ENCODE peak calls at places on chromosomes 13 and 19, in five cellular contexts. A is fibroblast of lung; R is effector memory CD4-positive, alpha-beta T cell; U is brain microvascular endothelial cell; H is CD4-positive, alpha-beta memory T cell. L is an unnamed sample.

GRCh38 chr13:45297456-45298205 is 43.4 kb downstream of the TPT1 start:
- DNase-seq in A (no peak), R (no peak), U (no peak), H (peak; percentile 56), L (no peak)

GRCh38 chr19:12943437-12944044 is 2.1 kb upstream of the RAD23A start:
- DNase-seq in A (no peak), R (no peak), U (no peak), H (no peak), L (no peak)

GRCh38 chr19:45613926-45614725 is 12.1 kb upstream of the GPR4 start:
- DNase-seq in A (peak; percentile 91), R (no peak), U (peak; percentile 89), H (peak; percentile 19), L (no peak)

GRCh38 chr13:27607125-27607524 is 13.2 kb downstream of the LNX2 start:
- DNase-seq in A (peak; percentile 85), R (no peak), U (peak; percentile 89), H (no peak), L (no peak)

GRCh38 chr13:33146843-33147611 is 130.8 kb downstream of the KL start:
- DNase-seq in A (no peak), R (no peak), U (no peak), H (no peak), L (no peak)

GRCh38 chr19:18848860-18849661 is 17.3 kb downstream of the UPF1 start:
- DNase-seq in A (no peak), R (no peak), U (peak; percentile 30), H (no peak), L (peak; percentile 53)

GRCh38 chr13:76934671-76935070 is 13.6 kb upstream of the ACOD1 start:
- DNase-seq in A (no peak), R (no peak), U (no peak), H (no peak), L (no peak)

GRCh38 chr13:48853381-48854102 is 122.2 kb upstream of the FNDC3A start:
- DNase-seq in A (peak; percentile 24), R (no peak), U (peak; percentile 85), H (no peak), L (no peak)

GRCh38 chr13:21785990-21786389 is 115.1 kb downstream of the FGF9 start:
- DNase-seq in A (no peak), R (no peak), U (no peak), H (no peak), L (no peak)

GRCh38 chr19:5665781-5666513 is 14.4 kb downstream of the MICOS13 start:
- DNase-seq in A (peak; percentile 58), R (no peak), U (peak; percentile 74), H (no peak), L (no peak)

GRCh38 chr19:46606681-46607440 is 5.7 kb downstream of the CALM3 start:
- DNase-seq in A (no peak), R (no peak), U (no peak), H (no peak), L (no peak)

GRCh38 chr13:63327584-63327983 is 1911.9 kb upstream of the PCDH20 start:
- DNase-seq in A (no peak), R (no peak), U (no peak), H (no peak), L (no peak)

GRCh38 chr13:60620611-60621395 is 223.8 kb downstream of the TDRD3 start:
- DNase-seq in A (peak; percentile 65), R (no peak), U (no peak), H (no peak), L (no peak)

GRCh38 chr13:79626924-79627323 is 146.0 kb downstream of the NDFIP2 start:
- DNase-seq in A (peak; percentile 38), R (no peak), U (no peak), H (no peak), L (no peak)

GRCh38 chr13:94711561-94712286 is 621 bp downstream of the SOX21 start:
- DNase-seq in A (peak; percentile 42), R (no peak), U (no peak), H (no peak), L (no peak)

GRCh38 chr13:60019119-60019993 is 144.4 kb downstream of the DIAPH3 start:
- DNase-seq in A (peak; percentile 8), R (no peak), U (no peak), H (no peak), L (no peak)

GRCh38 chr19:46746281-46746965 is at the start of gene STRN4:
- DNase-seq in A (peak; percentile 43), R (peak; percentile 30), U (no peak), H (peak; percentile 53), L (no peak)

GRCh38 chr13:71034018-71034417 is 833.0 kb downstream of the DACH1 start:
- DNase-seq in A (no peak), R (no peak), U (no peak), H (no peak), L (no peak)

GRCh38 chr19:39078436-39079200 is 5.5 kb upstream of the ACP7 start:
- DNase-seq in A (peak; percentile 99), R (no peak), U (peak; percentile 94), H (no peak), L (no peak)

GRCh38 chr13:77595166-77595810 is 59.8 kb downstream of the SCEL start:
- DNase-seq in A (no peak), R (no peak), U (no peak), H (no peak), L (no peak)

GRCh38 chr13:68030152-68030809 is 800.1 kb upstream of the PCDH9 start:
- DNase-seq in A (no peak), R (no peak), U (no peak), H (no peak), L (no peak)

GRCh38 chr19:10142701-10143375 is 23.1 kb upstream of the EIF3G start:
- DNase-seq in A (no peak), R (peak; percentile 23), U (no peak), H (peak; percentile 82), L (no peak)

GRCh38 chr19:10143700-10144099 is 24.0 kb upstream of the EIF3G start:
- DNase-seq in A (no peak), R (no peak), U (no peak), H (peak; percentile 12), L (no peak)

GRCh38 chr19:10141973-10142372 is 22.3 kb upstream of the EIF3G start:
- DNase-seq in A (no peak), R (no peak), U (no peak), H (no peak), L (no peak)

GRCh38 chr19:10146142-10146541 is 26.4 kb upstream of the EIF3G start:
- DNase-seq in A (no peak), R (no peak), U (no peak), H (no peak), L (no peak)

GRCh38 chr19:10145031-10145430 is 25.3 kb upstream of the EIF3G start:
- DNase-seq in A (no peak), R (no peak), U (no peak), H (no peak), L (no peak)
- H3K27ac ChIP-seq in A (no peak overlapping the region), R (peak overlapping the region; percentile 35), U (no peak overlapping the region), H (peak overlapping the region; percentile 66), L (no peak overlapping the region)

GRCh38 chr19:57302727-57303401 is 17.4 kb upstream of the ZNF543 start:
- DNase-seq in A (peak; percentile 73), R (no peak), U (no peak), H (no peak), L (no peak)
- H3K27ac ChIP-seq in A (peak overlapping the region; percentile 75), R (no peak overlapping the region), U (no peak overlapping the region), H (no peak overlapping the region), L (no peak overlapping the region)

GRCh38 chr19:3179739-3180293 is 1.2 kb downstream of the S1PR4 start:
- DNase-seq in A (no peak), R (no peak), U (no peak), H (no peak), L (no peak)
- H3K27ac ChIP-seq in A (no peak overlapping the region), R (peak overlapping the region; percentile 85), U (no peak overlapping the region), H (peak overlapping the region; percentile 86), L (no peak overlapping the region)

GRCh38 chr13:113616991-113617749 is 32.6 kb downstream of the TFDP1 start:
- DNase-seq in A (peak; percentile 73), R (no peak), U (peak; percentile 52), H (no peak), L (no peak)
- H3K27ac ChIP-seq in A (no peak overlapping the region), R (no peak overlapping the region), U (peak overlapping the region; percentile 29), H (no peak overlapping the region), L (no peak overlapping the region)

DNA sequence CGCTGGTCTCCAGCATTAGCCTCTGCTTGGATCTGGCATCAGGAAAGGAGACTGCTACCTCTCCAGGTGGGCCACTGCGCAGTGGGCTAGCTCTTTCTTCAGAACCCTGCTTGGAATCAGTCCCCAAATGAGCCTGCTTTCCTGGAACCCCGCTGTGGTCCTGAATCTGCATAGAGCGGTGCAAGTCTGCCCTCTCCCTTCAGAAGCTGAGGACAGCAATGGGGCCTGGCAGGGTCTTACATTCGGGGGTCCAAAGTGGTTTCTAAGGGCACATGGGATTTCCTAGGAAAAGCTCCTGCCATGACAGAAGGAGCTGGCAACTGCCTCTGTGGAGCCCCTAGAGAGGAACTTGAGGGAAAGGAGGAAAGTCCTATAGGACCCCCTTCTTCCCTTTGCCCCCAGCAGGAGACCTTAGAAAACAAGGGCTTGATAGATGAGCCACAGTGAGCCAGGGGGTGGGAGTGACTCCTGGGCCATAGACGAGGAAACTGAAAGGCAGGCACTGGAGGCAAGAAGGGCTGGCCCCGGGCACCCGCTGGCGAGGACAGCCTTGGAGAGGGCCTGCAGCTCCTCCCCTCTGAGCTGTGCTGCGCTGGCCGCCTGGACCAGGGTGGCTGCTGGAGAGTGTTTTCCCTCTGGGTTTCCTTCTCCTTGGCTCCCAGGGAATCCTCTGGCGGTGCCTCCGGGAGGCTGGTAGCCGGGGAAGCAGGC is 1.4 kb upstream of the VSTM2B start:
- DNase-seq in A (no peak), R (no peak), U (no peak), H (no peak), L (peak; percentile 75)
- H3K27ac ChIP-seq in A (no peak overlapping the region), R (no peak overlapping the region), U (no peak overlapping the region), H (no peak overlapping the region), L (peak overlapping the region; percentile 70)

DNA sequence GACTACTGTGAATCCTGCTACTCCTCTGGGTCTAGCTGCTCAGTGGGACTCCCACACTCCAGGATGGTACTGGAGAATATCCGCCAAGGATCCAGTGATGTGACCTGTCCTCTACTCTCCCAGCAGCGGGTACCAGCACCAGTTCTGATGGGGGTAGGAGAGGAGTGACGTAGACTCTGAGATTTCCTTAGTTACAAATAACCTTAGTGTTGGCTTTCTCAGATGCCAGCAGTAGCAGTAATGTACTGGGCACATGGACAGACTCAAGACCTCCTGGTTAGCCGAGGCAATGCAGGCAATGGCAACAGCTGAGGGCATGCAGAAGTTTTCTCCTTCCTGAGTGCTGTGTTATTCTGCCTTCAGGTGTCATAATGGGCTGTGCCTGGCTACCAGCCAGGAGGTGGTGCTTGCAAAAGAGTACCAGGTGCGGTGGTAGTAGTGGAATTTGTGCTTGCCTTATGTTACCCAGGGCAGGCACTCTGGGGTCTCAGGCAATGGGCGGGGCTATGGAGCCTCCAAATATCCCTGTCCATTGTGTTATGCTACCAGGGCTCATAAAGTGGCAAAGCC is 105.3 kb upstream of the KLF5 start:
- DNase-seq in A (no peak), R (no peak), U (no peak), H (no peak), L (no peak)
- H3K27ac ChIP-seq in A (no peak overlapping the region), R (no peak overlapping the region), U (no peak overlapping the region), H (no peak overlapping the region), L (no peak overlapping the region)

DNA sequence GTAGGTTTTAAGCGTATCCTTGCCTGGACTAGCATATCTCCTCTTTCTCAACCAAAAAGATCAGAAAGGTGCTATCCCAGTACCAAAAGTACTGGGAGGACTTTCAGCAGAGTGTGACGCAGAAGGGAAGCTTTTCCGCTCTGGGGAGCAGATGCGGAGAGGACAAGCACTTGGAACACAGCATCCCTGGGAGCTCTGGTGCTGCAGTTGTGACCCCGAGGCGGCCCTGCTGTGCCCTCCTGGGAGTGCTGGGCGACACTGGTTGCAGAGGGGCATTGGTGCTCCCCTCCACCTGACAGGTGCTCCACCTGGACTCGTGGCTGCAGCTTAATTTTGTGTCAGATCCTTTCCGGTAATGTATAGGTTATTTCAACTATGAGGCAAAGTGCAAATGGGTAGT is 3.4 kb downstream of the NAXD start:
- DNase-seq in A (no peak), R (no peak), U (no peak), H (no peak), L (no peak)
- H3K27ac ChIP-seq in A (no peak overlapping the region), R (no peak overlapping the region), U (no peak overlapping the region), H (no peak overlapping the region), L (no peak overlapping the region)